ENCODE peak calls at places on chromosomes 13 and 19, in ten cellular contexts. L, I, Y, O, P, X, Z, B, G and E are unnamed samples. For H3K4me1, the result is how much of the 10 kb centered on the place peaks cover.

GRCh38 chr19:1045247-1045603 is 5.3 kb downstream of the ABCA7 start:
- DNase-seq in Y (no peak), O (no peak), P (no peak), X (peak), L (peak), G (no peak), I (peak), B (no peak), Z (no peak), E (peak)

GRCh38 chr19:7636317-7636690 is 606 bp upstream of the STXBP2 start:
- DNase-seq in L (no peak), P (no peak), X (no peak), I (no peak), G (no peak), Y (no peak), B (no peak), O (no peak), Z (no peak), E (no peak)

GRCh38 chr19:3034845-3035541 is 5.9 kb upstream of the TLE2 start:
- DNase-seq in G (no peak), X (no peak), O (peak), Y (peak), L (no peak), P (no peak), Z (peak), B (no peak), I (no peak), E (no peak)

GRCh38 chr13:114328595-114328994 is 14.3 kb downstream of the CHAMP1 start:
- DNase-seq in I (no peak), O (no peak), Y (no peak), L (no peak), P (no peak), X (no peak), B (no peak), G (no peak), Z (no peak), E (no peak)

GRCh38 chr19:763869-764268 is 13.0 kb downstream of the MISP start:
- DNase-seq in Z (no peak), Y (no peak), I (no peak), O (no peak), P (no peak), L (no peak), X (no peak), G (no peak), B (no peak), E (no peak)

GRCh38 chr13:113759525-113760137 is 605 bp downstream of the TMEM255B start:
- DNase-seq in P (no peak), G (peak), Y (peak), X (no peak), O (no peak), B (no peak), L (no peak), I (no peak), Z (no peak), E (peak)

GRCh38 chr19:51903192-51903591 is 1.6 kb downstream of the ZNF649 start:
- DNase-seq in Y (no peak), L (no peak), G (no peak), P (no peak), I (no peak), Z (no peak), X (no peak), B (no peak), O (no peak), E (no peak)

GRCh38 chr19:17220207-17220758 is 5.1 kb downstream of the USE1 start:
- DNase-seq in B (no peak), Y (peak), O (peak), L (no peak), X (peak), P (no peak), G (no peak), I (no peak), Z (peak), E (no peak)

GRCh38 chr19:5170329-5170745 is 170.3 kb downstream of the PTPRS start:
- DNase-seq in G (no peak), I (peak), O (no peak), L (peak), X (peak), Z (no peak), B (no peak), Y (no peak), P (no peak), E (no peak)

GRCh38 chr13:83881031-83881727 is 1.1 kb downstream of the SLITRK1 start:
- DNase-seq in L (no peak), P (no peak), B (no peak), X (no peak), G (no peak), Z (no peak), Y (no peak), I (no peak), O (no peak), E (no peak)

DNA sequence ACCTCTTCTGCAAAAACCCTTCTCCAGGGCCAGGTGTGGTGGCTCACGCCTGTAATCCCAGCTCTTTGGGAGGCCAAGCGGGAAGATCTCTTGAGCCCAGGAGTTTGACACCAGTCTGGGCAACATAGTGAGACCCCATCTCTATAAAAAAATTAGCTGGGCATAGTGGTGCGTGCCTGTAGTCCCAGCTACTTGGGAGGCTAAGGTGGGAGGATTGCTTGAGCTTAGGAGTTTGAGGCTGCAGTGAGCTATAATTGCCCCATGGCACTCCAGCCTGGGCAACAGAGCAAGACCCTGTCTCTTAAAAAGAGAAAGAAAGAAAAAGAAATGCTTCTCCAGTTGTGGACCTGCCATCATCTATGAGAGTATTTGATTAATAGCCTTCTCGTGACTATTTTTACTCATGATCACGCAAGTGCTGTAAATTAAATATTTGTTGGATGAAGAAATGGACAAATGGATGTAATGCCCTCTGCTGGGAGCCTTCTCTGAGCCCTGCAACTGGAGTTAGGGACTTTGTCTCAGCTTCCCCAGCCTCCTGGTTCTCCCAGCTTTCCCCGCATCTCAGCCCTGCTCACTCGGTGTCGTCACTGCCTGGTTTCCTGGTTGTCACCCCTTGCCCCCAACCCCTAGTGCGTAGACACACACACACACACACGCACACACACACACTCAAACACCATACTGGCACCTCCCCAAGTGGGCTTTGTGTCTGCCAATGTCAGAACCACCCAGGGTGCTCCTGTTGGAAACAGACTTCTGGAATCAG is 12.2 kb downstream of the WIZ start:
- DNase-seq in P (no peak), I (no peak), Y (peak), Z (no peak), X (no peak), G (no peak), B (no peak), O (no peak), L (peak), E (no peak)
- TF ChIP-seq CTCF in P (no peak), I (no peak), Y (peak), Z (peak), X (no peak), G (peak), B (no peak), O (no peak), L (no peak), E (no peak)

GRCh38 chr13:62643007-62643483 is 1227.4 kb upstream of the PCDH20 start:
- DNase-seq in P (no peak), O (peak), G (no peak), B (no peak), Y (peak), L (no peak), X (no peak), Z (peak), I (no peak), E (no peak)

GRCh38 chr13:62643799-62644484 is 1228.3 kb upstream of the PCDH20 start:
- DNase-seq in P (no peak), B (no peak), O (no peak), G (no peak), Z (no peak), L (no peak), I (no peak), Y (no peak), X (no peak), E (no peak)
- H3K27ac ChIP-seq in P (no peak), B (no peak), O (no peak), G (no peak), Z (no peak), L (no peak), I (no peak), Y (no peak), X (no peak), E (no peak)

DNA sequence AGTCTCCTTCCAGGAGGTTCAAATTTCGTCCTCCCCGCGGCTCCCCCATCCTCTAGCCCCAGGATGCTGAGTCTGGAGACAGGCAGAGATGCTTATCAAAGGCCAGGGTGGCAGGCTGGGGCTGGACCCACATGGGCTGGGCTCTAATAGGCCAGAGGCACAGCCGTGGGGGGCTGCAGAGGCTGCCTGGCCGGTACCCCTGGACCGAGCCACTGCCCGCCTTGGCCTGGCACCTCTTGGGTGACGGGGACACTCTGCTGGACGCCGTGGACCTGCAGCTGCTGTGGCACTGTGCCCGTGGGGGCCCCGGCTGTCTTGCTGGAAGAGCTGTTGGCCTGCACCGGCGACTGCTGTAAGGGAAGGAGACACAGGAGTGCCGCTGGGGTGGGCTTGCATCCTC is 25.8 kb downstream of the RFX1 start:
- DNase-seq in P (no peak), Y (no peak), G (no peak), B (no peak), O (no peak), L (peak), X (no peak), I (no peak), Z (no peak), E (no peak)
- H3K4me1 ChIP-seq in P (under half), Y (under half), G (under half), B (under half), O (under half), L (under half), X (under half), I (half or more), Z (under half), E (under half)

DNA sequence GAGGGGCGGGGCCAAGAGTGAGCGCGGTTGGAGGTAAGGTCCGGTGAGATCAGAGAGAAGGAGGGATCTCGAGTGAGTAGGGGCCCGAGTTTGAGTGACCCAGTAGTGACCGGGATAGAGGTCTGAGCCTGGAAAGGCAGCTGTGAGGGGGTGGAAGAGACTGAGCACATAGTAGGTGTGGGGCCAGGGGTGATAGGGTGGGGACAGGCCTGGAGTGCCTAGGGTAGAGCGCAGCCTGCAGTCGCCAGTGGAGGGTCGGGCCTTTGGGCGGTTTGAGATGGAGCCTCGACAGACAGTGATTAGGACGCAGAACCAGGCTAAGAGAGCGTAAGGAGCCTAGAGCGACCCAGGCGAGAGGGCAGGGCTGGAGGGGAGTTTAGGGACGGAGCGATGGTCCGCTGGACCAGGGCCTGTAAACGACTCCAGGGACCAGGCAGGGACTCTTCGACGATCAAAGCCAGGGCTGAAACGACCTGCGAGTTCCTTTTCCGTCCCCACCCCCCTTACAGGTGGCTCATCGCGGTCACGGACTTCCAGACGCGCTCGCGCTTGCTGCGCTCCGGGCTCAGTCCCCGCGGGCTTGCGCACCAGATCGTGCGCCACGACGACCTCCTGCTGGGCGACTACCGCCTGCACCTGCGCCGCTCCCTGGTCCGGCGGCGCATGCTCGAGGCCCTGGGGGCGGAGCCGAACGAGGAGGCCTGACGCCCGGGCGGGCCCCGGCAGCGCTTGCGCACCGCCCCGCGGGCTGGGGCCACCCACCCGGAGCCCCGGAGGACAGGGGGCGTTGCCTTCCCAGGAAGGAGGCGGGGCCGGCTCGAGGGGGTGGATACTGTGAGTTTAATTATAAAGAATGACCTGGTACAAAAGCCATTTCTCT is 9.4 kb downstream of the C19orf81 start:
- DNase-seq in I (peak), B (no peak), Y (peak), P (peak), X (peak), G (no peak), Z (no peak), L (peak), O (peak), E (peak)
- TF ChIP-seq CTCF in I (no peak), B (no peak), Y (no peak), P (no peak), X (no peak), G (no peak), Z (no peak), L (no peak), O (no peak), E (no peak)

GRCh38 chr19:15115762-15116615 is 8.8 kb downstream of the SYDE1 start:
- DNase-seq in Z (no peak), O (no peak), X (no peak), G (no peak), P (no peak), Y (no peak), L (no peak), I (no peak), B (no peak), E (no peak)
- H3K27ac ChIP-seq in Z (no peak), O (no peak), X (no peak), G (peak), P (peak), Y (no peak), L (no peak), I (no peak), B (peak), E (peak)

GRCh38 chr19:15251010-15251748 is 18.9 kb upstream of the EPHX3 start:
- DNase-seq in B (no peak), P (no peak), O (no peak), Y (peak), X (no peak), G (peak), I (no peak), Z (no peak), L (peak), E (no peak)
- H3K4me1 ChIP-seq in B (half or more), P (half or more), O (under half), Y (under half), X (under half), G (under half), I (under half), Z (under half), L (under half), E (half or more)

GRCh38 chr19:46852830-46853229 is 2.2 kb upstream of the AP2S1 start:
- DNase-seq in I (no peak), L (no peak), Y (no peak), X (no peak), P (no peak), Z (no peak), O (no peak), G (no peak), B (no peak), E (no peak)
- TF ChIP-seq CTCF in I (no peak), L (no peak), Y (no peak), X (no peak), P (no peak), Z (no peak), O (no peak), G (no peak), B (no peak), E (no peak)

DNA sequence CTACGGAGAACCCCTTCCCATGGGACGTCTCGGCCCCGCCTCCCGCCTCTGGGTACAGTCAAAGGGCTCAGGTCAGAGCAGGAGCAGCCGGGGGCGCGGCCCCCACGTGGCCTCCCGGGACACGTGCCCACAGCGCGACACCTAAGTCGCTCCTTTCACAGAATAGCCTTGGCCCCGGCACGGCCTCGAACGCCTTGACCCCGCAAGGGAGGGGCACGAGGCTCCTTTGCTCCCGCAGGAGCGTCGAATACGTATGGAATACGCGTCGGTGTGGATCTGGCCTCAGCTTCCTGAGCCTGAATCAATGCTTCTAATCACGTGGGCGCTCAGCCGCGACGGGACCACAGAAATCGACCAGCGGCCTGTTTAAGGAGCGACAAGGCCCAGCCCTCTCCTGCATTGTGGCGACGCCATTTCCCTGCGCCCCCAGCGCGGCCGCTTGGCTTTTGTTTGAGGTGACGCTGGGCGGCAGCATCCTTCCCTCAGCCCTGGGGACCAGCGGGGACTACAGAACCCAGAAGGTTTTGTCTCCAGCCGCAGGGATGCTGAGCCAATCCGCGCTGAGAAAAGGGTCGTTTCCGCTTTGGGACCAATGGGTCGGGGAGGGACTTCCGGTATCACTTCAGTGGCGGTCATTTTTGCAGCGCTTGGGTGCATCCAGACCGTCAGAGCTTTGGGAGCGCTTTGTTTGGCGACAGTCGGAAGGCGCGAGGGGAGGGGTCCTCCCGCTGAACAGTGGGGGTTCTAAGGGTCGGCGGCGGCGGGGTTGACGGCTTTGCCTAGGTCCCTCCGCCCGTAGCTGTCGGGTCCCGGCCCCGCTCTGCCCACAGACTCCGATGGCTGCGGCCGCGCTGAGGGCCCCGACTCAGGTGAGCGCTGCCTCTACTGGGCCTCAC is at the start of gene ZIK1:
- DNase-seq in Y (peak), X (peak), I (peak), Z (peak), B (peak), G (peak), P (peak), O (peak), L (peak), E (peak)
- H3K27ac ChIP-seq in Y (peak), X (no peak), I (peak), Z (no peak), B (no peak), G (no peak), P (peak), O (peak), L (no peak), E (no peak)